ENCODE peak calls at places on chromosomes 12 and 14, in five cellular contexts. D is hippocampal formation; O is aorta; R is NCI-H2081; W is activated naive CD8-positive, alpha-beta T cell treated with anti-CD3 and anti-CD28 coated beads, Interleukin-2, amount 50 U/mL, for 16 hours. S is an unnamed sample.

GRCh38 chr14:22977684-22978486 is 4.5 kb downstream of the AJUBA start:
- DNase-seq in D (no peak), O (peak; percentile 90), R (no peak), W (no peak), S (no peak)

GRCh38 chr12:120713861-120714482 is 3.7 kb downstream of the UNC119B start:
- DNase-seq in D (peak; percentile 58), O (no peak), R (peak; percentile 68), W (peak; percentile 54), S (peak; percentile 47)

GRCh38 chr12:103877934-103878510 is 37.0 kb upstream of the NT5DC3 start:
- DNase-seq in D (peak; percentile 10), O (no peak), R (peak; percentile 82), W (peak; percentile 25), S (no peak)

GRCh38 chr14:103126873-103127304 is 3.6 kb downstream of the TNFAIP2 start:
- DNase-seq in D (no peak), O (peak; percentile 79), R (peak; percentile 75), W (no peak), S (no peak)

GRCh38 chr12:91746976-91747375 is 398.7 kb downstream of the BTG1 start:
- DNase-seq in D (no peak), O (no peak), R (no peak), W (no peak), S (no peak)

GRCh38 chr12:122471324-122472226 is 29.2 kb downstream of the ZCCHC8 start:
- DNase-seq in D (no peak), O (no peak), R (peak; percentile 21), W (no peak), S (no peak)

GRCh38 chr14:60622920-60623263 is 26.4 kb downstream of the SIX1 start:
- DNase-seq in D (no peak), O (no peak), R (no peak), W (no peak), S (no peak)

GRCh38 chr14:94014375-94014774 is 11.8 kb upstream of the OTUB2 start:
- DNase-seq in D (no peak), O (no peak), R (no peak), W (no peak), S (no peak)

GRCh38 chr12:115354007-115354452 is 670.1 kb upstream of the TBX3 start:
- DNase-seq in D (no peak), O (peak; percentile 84), R (no peak), W (no peak), S (peak; percentile 36)

GRCh38 chr14:65210827-65211192 is 108.5 kb upstream of the MAX start:
- DNase-seq in D (no peak), O (no peak), R (no peak), W (no peak), S (no peak)

GRCh38 chr12:2285462-2285861 is 232.7 kb downstream of the CACNA1C start:
- DNase-seq in D (no peak), O (peak; percentile 28), R (no peak), W (no peak), S (no peak)

GRCh38 chr14:105144666-105145380 is 23.8 kb downstream of the JAG2 start:
- DNase-seq in D (no peak), O (peak; percentile 74), R (no peak), W (no peak), S (no peak)

GRCh38 chr12:188910-189621 is 24.9 kb downstream of the SLC6A12 start:
- DNase-seq in D (peak; percentile 58), O (no peak), R (peak; percentile 36), W (no peak), S (peak; percentile 64)

GRCh38 chr12:119179335-119180021 is 747 bp downstream of the HSPB8 start:
- DNase-seq in D (no peak), O (peak; percentile 79), R (no peak), W (no peak), S (no peak)

GRCh38 chr12:64585085-64585484 is 25.2 kb upstream of the RASSF3 start:
- DNase-seq in D (no peak), O (no peak), R (no peak), W (no peak), S (no peak)

GRCh38 chr12:9065607-9065856 is 50.2 kb downstream of the A2M start:
- DNase-seq in D (no peak), O (no peak), R (no peak), W (no peak), S (no peak)

GRCh38 chr12:9741726-9742125 is 8.8 kb upstream of the CLECL1 start:
- DNase-seq in D (no peak), O (no peak), R (no peak), W (peak; percentile 52), S (no peak)

GRCh38 chr14:21505009-21505553 is 6.1 kb downstream of the METTL3 start:
- DNase-seq in D (no peak), O (no peak), R (no peak), W (no peak), S (no peak)

GRCh38 chr12:121505513-121505912 is 75.3 kb downstream of the KDM2B start:
- DNase-seq in D (no peak), O (no peak), R (no peak), W (no peak), S (no peak)

GRCh38 chr12:101697930-101698781 is 716 bp downstream of the CHPT1 start:
- DNase-seq in D (peak; percentile 64), O (peak; percentile 85), R (peak; percentile 20), W (no peak), S (peak; percentile 31)

GRCh38 chr12:31248815-31249214 is 77.1 kb downstream of the SINHCAF start:
- DNase-seq in D (no peak), O (no peak), R (no peak), W (no peak), S (no peak)

GRCh38 chr12:116248930-116249329 is 28.6 kb downstream of the MED13L start:
- DNase-seq in D (no peak), O (no peak), R (no peak), W (no peak), S (no peak)

GRCh38 chr12:56152132-56152755 is at the start of gene MYL6B:
- DNase-seq in D (peak; percentile 81), O (peak; percentile 99), R (peak; percentile 88), W (peak; percentile 87), S (peak; percentile 81)

GRCh38 chr12:130850418-130851021 is 11.5 kb upstream of the STX2 start:
- DNase-seq in D (no peak), O (no peak), R (no peak), W (no peak), S (no peak)

GRCh38 chr14:89625208-89625987 is 208.4 kb upstream of the FOXN3 start:
- DNase-seq in D (peak; percentile 20), O (no peak), R (peak; percentile 58), W (no peak), S (no peak)

GRCh38 chr12:116492703-116493324 is 66.4 kb upstream of the MAP1LC3B2 start:
- DNase-seq in D (no peak), O (no peak), R (no peak), W (no peak), S (no peak)

GRCh38 chr12:67415473-67415872 is 146.3 kb downstream of the CAND1 start:
- DNase-seq in D (peak; percentile 24), O (no peak), R (peak; percentile 55), W (no peak), S (no peak)

GRCh38 chr12:85829391-85829790 is 6.8 kb downstream of the RASSF9 start:
- DNase-seq in D (no peak), O (no peak), R (no peak), W (no peak), S (no peak)

GRCh38 chr14:23366163-23366921 is 1.4 kb upstream of the EFS start:
- DNase-seq in D (peak; percentile 79), O (peak; percentile 91), R (no peak), W (no peak), S (peak; percentile 46)

GRCh38 chr12:6752181-6752930 is 585 bp downstream of the MLF2 start:
- DNase-seq in D (no peak), O (peak; percentile 83), R (no peak), W (no peak), S (no peak)

GRCh38 chr12:57782243-57782607 is 362 bp upstream of the TSFM start:
- DNase-seq in D (no peak), O (no peak), R (no peak), W (no peak), S (no peak)